ENCODE peak calls at places on chromosomes 7 and 10, in six cellular contexts. V is mesothelial cell of epicardium, U is mammary epithelial cell, N is spleen, R is chondrocyte, Z is epithelial cell of esophagus. Y is an unnamed sample.

GRCh38 chr7:72710983-72711382 is 117.0 kb downstream of the TYW1B start:
- DNase-seq in R (no peak), N (no peak), Z (no peak), U (no peak), V (peak; percentile 20), Y (no peak)

GRCh38 chr7:90271753-90272152 is 26.8 kb downstream of the CFAP69 start:
- DNase-seq in V (no peak), N (no peak), R (no peak), U (peak; percentile 7), Z (peak; percentile 21), Y (peak; percentile 1)

GRCh38 chr10:74213571-74214162 is 62.6 kb downstream of the ADK start:
- DNase-seq in R (no peak), Z (peak; percentile 53), V (no peak), U (no peak), N (no peak), Y (peak; percentile 68)

GRCh38 chr10:78149193-78149592 is 115.5 kb downstream of the RPS24 start:
- DNase-seq in V (no peak), N (no peak), Z (no peak), R (no peak), U (peak; percentile 14), Y (no peak)

GRCh38 chr7:106978425-106979386 is 65.8 kb upstream of the PRKAR2B start:
- DNase-seq in U (no peak), Z (no peak), V (no peak), R (no peak), N (no peak), Y (no peak)

GRCh38 chr10:50622497-50623298 is 1.1 kb downstream of the SGMS1 start:
- DNase-seq in R (no peak), U (no peak), Z (peak; percentile 54), V (no peak), N (peak; percentile 90), Y (peak; percentile 52)

GRCh38 chr10:25226775-25227682 is 52.2 kb downstream of the GPR158 start:
- DNase-seq in Z (peak; percentile 62), U (peak; percentile 43), N (no peak), V (no peak), R (no peak), Y (peak; percentile 65)

GRCh38 chr10:117175215-117175900 is 21.9 kb upstream of the KCNK18 start:
- DNase-seq in N (peak; percentile 87), U (peak; percentile 20), Z (peak; percentile 14), V (no peak), R (peak; percentile 92), Y (no peak)

GRCh38 chr7:100689230-100690135 is 4.6 kb downstream of the GIGYF1 start:
- DNase-seq in V (no peak), Z (no peak), R (no peak), U (no peak), N (no peak), Y (no peak)

GRCh38 chr10:59072038-59072437 is 104.4 kb upstream of the PHYHIPL start:
- DNase-seq in R (no peak), V (no peak), U (peak; percentile 12), N (no peak), Z (peak; percentile 76), Y (no peak)

GRCh38 chr7:16594061-16594460 is 51.5 kb downstream of the ANKMY2 start:
- DNase-seq in N (no peak), U (no peak), Z (peak; percentile 38), R (no peak), V (no peak), Y (no peak)

GRCh38 chr10:94088926-94089381 is 95.2 kb downstream of the PLCE1 start:
- DNase-seq in N (no peak), V (no peak), Z (peak; percentile 74), R (no peak), U (no peak), Y (peak; percentile 47)

GRCh38 chr10:101649530-101650085 is 45.4 kb downstream of the FBXW4 start:
- DNase-seq in Z (peak; percentile 15), R (no peak), N (no peak), U (no peak), V (no peak), Y (no peak)

GRCh38 chr7:140229101-140229525 is 52.3 kb upstream of the KDM7A start:
- DNase-seq in N (no peak), Z (no peak), R (no peak), V (no peak), U (no peak), Y (no peak)

GRCh38 chr10:3014968-3015367 is 52.4 kb upstream of the PFKP start:
- DNase-seq in Z (no peak), R (no peak), N (no peak), V (no peak), U (peak; percentile 21), Y (no peak)

GRCh38 chr7:106778656-106779250 is 86.3 kb upstream of the PIK3CG start:
- DNase-seq in N (no peak), R (no peak), Z (no peak), V (no peak), U (no peak), Y (no peak)

GRCh38 chr10:44811072-44811471 is 100.1 kb upstream of the TMEM72 start:
- DNase-seq in U (no peak), Z (no peak), N (no peak), R (no peak), V (no peak), Y (no peak)

GRCh38 chr10:132877473-132877872 is 64.9 kb downstream of the CFAP46 start:
- DNase-seq in V (no peak), N (peak; percentile 41), R (peak; percentile 78), Z (no peak), U (no peak), Y (no peak)

GRCh38 chr10:132873395-132873794 is 69.0 kb downstream of the CFAP46 start:
- DNase-seq in N (peak; percentile 38), U (no peak), V (no peak), Z (no peak), R (peak; percentile 47), Y (no peak)

GRCh38 chr10:132876967-132877366 is 65.4 kb downstream of the CFAP46 start:
- DNase-seq in N (peak; percentile 50), V (peak; percentile 11), U (no peak), Z (no peak), R (peak; percentile 70), Y (no peak)

GRCh38 chr10:132876131-132876860 is 66.1 kb downstream of the CFAP46 start:
- DNase-seq in Z (no peak), V (peak; percentile 13), U (no peak), R (peak; percentile 58), N (peak; percentile 35), Y (no peak)

DNA sequence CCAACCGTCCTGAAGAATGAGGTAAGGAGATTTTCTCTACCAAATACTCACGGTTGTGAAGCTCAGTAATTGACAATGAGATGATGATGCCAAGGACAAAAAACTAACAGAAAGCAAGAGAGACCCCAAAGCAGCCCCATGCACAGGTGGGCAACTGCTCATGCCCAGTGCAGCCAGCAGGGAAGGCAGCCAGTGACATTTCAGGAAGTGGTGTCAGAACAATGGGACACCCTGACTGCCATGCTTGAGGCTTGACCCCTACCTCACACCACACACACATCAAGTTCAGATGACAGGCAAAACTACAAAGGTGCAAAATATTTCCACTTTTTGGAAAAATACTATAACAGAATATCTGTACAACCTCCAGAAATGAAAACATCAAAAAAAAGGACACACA is 66.9 kb downstream of the CFAP46 start:
- DNase-seq in V (no peak), N (peak; percentile 16), R (peak; percentile 14), U (no peak), Z (no peak), Y (no peak)
- TF ChIP-seq CTCF in V (no peak), N (no peak), R (no peak), U (no peak), Z (no peak), Y (no peak)

GRCh38 chr10:103870503-103870902 is 15.1 kb upstream of the SH3PXD2A start:
- DNase-seq in U (peak; percentile 95), N (no peak), R (no peak), Z (peak; percentile 96), V (no peak), Y (peak; percentile 97)

GRCh38 chr10:103869336-103869735 is 14.0 kb upstream of the SH3PXD2A start:
- DNase-seq in N (no peak), V (no peak), U (no peak), R (no peak), Z (no peak), Y (no peak)

GRCh38 chr10:103872137-103872933 is 17.0 kb upstream of the SH3PXD2A start:
- DNase-seq in U (peak; percentile 100), V (no peak), Z (peak; percentile 100), N (no peak), R (no peak), Y (peak; percentile 96)

GRCh38 chr10:103868200-103868599 is 12.8 kb upstream of the SH3PXD2A start:
- DNase-seq in U (no peak), Z (no peak), R (no peak), N (no peak), V (no peak), Y (no peak)

DNA sequence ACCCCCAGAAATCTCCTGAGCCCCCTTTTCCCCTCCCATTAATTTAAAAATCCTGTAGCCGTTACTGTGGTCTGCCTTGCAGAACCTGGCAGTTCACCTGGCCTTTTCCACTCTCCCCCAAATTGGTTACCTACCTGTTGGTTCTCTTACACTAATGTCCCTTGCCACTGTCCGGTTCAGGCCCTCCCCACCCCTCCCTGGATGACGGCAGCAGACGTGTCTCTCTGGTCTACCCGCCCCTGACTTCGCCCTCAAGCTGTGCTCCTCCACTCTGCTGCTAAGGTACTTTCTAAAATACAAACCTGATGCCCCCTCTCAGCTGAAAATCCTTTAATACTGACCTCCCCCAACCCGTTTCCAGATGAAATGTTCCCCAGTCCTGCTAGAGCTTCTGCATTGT is 15.6 kb upstream of the SH3PXD2A start:
- DNase-seq in Z (peak; percentile 70), U (peak; percentile 78), V (no peak), R (no peak), N (no peak), Y (peak; percentile 55)
- TF ChIP-seq CTCF in Z (no peak), U (no peak), V (no peak), R (no peak), N (no peak), Y (no peak)

DNA sequence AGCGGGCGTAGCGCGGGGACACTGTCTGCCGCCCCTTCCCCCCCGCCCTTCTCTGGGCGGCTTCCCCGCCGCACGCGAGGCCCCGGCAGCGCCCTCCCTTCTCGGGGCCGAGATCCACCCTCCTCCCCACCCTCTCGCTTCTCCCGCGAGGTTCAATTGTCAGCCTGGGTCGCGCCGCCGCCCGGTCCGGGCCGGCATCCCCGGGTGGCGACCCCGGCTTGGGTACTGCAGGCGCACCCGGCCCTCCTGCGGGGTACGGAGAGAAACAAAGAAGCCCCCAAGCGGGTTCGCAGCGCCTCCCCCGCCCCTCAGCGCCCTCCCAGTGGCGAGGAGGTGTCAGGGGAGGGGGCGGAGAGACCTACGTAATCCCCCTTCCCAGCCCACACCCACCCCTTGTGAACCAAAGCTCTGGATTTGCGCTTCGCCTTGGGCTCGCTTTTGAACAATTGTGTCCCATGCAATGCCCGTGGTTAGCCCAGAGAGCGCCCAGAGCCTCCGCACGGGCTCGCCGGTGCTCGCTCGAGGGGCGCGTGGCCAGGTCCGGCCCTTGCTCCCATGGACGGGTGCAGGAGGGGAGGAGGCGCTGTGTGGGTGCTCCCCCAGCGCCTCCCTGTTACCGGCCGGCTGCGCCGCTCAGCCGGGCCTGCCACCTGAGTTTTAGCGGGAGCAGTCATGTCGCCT is 634 bp downstream of the HECW1 start:
- DNase-seq in R (no peak), N (no peak), V (peak; percentile 47), Z (peak; percentile 48), U (peak; percentile 37), Y (peak; percentile 46)
- TF ChIP-seq CTCF in R (peak; percentile 17), N (no peak), V (no peak), Z (no peak), U (no peak), Y (no peak)

DNA sequence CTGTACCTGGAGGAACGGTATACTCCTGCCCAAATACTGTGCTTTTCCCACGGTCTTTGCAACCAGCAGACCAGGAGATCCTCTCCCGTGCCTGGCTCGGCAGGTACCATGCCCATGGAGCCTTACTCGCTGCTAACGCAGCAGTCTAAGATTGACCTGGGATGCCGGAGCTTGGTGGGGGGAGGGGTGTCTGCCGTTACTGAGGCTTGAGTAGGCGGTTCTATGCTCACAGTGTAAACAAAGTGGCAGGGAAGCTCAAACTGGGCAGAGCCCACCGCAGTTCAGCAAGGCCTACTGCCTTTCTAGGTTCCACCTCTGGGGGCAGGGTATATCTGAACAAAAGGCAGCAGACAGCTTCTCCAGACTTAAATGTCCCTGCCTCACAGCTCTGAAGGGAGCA is 22.7 kb downstream of the VPS41 start:
- DNase-seq in V (no peak), N (no peak), U (no peak), Z (no peak), R (no peak), Y (no peak)
- TF ChIP-seq CTCF in V (no peak), N (no peak), U (no peak), Z (no peak), R (no peak), Y (no peak)